ENCODE peak calls at places on chromosome 21, in six cellular contexts. One of them, this sample, is unnamed.

GRCh38 chr21:37005548-37006242 is 807 bp upstream of the RIPPLY3 start:
- DNase-seq in cardiac muscle cell: no peak
- DNase-seq in psoas muscle: no peak
- DNase-seq in GM20000: no peak
- DNase-seq in fibroblast of the aortic adventitia: no peak
- DNase-seq in GM12865: no peak
- DNase-seq in this sample: no peak

GRCh38 chr21:42247716-42248115 is 28.8 kb downstream of the ABCG1 start:
- DNase-seq in cardiac muscle cell: no peak
- DNase-seq in psoas muscle: no peak
- DNase-seq in GM20000: no peak
- DNase-seq in fibroblast of the aortic adventitia: no peak
- DNase-seq in GM12865: no peak
- DNase-seq in this sample: no peak

GRCh38 chr21:26007911-26008579 is 162.5 kb downstream of the APP start:
- DNase-seq in cardiac muscle cell: peak; percentile 32
- DNase-seq in psoas muscle: no peak
- DNase-seq in GM20000: no peak
- DNase-seq in fibroblast of the aortic adventitia: peak; percentile 41
- DNase-seq in GM12865: no peak
- DNase-seq in this sample: no peak

GRCh38 chr21:32256226-32256625 is 22.6 kb downstream of the MIS18A start:
- DNase-seq in cardiac muscle cell: no peak
- DNase-seq in psoas muscle: no peak
- DNase-seq in GM20000: no peak
- DNase-seq in fibroblast of the aortic adventitia: no peak
- DNase-seq in GM12865: no peak
- DNase-seq in this sample: no peak

GRCh38 chr21:41648591-41649031 is 118.2 kb downstream of the RIPK4 start:
- DNase-seq in cardiac muscle cell: peak; percentile 83
- DNase-seq in psoas muscle: no peak
- DNase-seq in GM20000: no peak
- DNase-seq in fibroblast of the aortic adventitia: peak; percentile 92
- DNase-seq in GM12865: peak; percentile 52
- DNase-seq in this sample: no peak

GRCh38 chr21:15362458-15362857 is 297.7 kb upstream of the NRIP1 start:
- DNase-seq in cardiac muscle cell: no peak
- DNase-seq in psoas muscle: no peak
- DNase-seq in GM20000: no peak
- DNase-seq in fibroblast of the aortic adventitia: no peak
- DNase-seq in GM12865: no peak
- DNase-seq in this sample: no peak

GRCh38 chr21:43208561-43209332 is 39.9 kb downstream of the CRYAA start:
- DNase-seq in cardiac muscle cell: no peak
- DNase-seq in psoas muscle: no peak
- DNase-seq in GM20000: no peak
- DNase-seq in fibroblast of the aortic adventitia: no peak
- DNase-seq in GM12865: no peak
- DNase-seq in this sample: no peak

GRCh38 chr21:27569831-27570230 is 602.9 kb upstream of the ADAMTS5 start:
- DNase-seq in cardiac muscle cell: no peak
- DNase-seq in psoas muscle: no peak
- DNase-seq in GM20000: no peak
- DNase-seq in fibroblast of the aortic adventitia: no peak
- DNase-seq in GM12865: no peak
- DNase-seq in this sample: no peak

GRCh38 chr21:23016617-23017016 is 2018.4 kb downstream of the NCAM2 start:
- DNase-seq in cardiac muscle cell: no peak
- DNase-seq in psoas muscle: no peak
- DNase-seq in GM20000: no peak
- DNase-seq in fibroblast of the aortic adventitia: no peak
- DNase-seq in GM12865: no peak
- DNase-seq in this sample: no peak
- TF ChIP-seq CTCF in cardiac muscle cell: no peak
- TF ChIP-seq CTCF in psoas muscle: no peak
- TF ChIP-seq CTCF in GM20000: no peak
- TF ChIP-seq CTCF in fibroblast of the aortic adventitia: no peak
- TF ChIP-seq CTCF in GM12865: no peak
- TF ChIP-seq CTCF in this sample: no peak

DNA sequence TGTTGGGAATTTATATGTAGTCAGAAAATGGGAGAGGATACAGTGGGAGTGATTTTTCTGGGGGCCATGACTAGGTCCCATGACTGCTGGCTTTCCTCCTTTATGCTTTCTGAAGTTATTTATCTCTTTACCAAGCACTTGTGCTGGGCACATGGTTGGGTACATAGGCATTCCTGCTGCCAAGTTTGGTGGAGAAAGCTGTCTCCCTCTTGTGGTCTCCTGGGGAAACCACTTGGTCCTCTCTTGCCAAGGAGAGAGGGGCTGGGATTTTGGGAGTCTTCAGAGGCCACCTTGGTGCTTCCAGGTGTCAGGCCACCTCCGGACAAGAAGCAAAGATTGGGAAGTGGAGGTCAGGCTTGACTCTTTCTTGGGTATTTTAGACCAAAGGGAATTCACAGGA is 120.2 kb upstream of the KCNE2 start:
- DNase-seq in cardiac muscle cell: peak; percentile 45
- DNase-seq in psoas muscle: no peak
- DNase-seq in GM20000: no peak
- DNase-seq in fibroblast of the aortic adventitia: peak; percentile 9
- DNase-seq in GM12865: peak; percentile 53
- DNase-seq in this sample: no peak
- TF ChIP-seq CTCF in cardiac muscle cell: peak; percentile 61
- TF ChIP-seq CTCF in psoas muscle: no peak
- TF ChIP-seq CTCF in GM20000: peak; percentile 42
- TF ChIP-seq CTCF in fibroblast of the aortic adventitia: peak; percentile 49
- TF ChIP-seq CTCF in GM12865: peak; percentile 39
- TF ChIP-seq CTCF in this sample: peak; percentile 63

GRCh38 chr21:45013271-45013841 is 61.0 kb upstream of the ADARB1 start:
- DNase-seq in cardiac muscle cell: no peak
- DNase-seq in psoas muscle: peak; percentile 12
- DNase-seq in GM20000: no peak
- DNase-seq in fibroblast of the aortic adventitia: no peak
- DNase-seq in GM12865: no peak
- DNase-seq in this sample: no peak

GRCh38 chr21:45011426-45011825 is 63.0 kb upstream of the ADARB1 start:
- DNase-seq in cardiac muscle cell: no peak
- DNase-seq in psoas muscle: peak; percentile 9
- DNase-seq in GM20000: no peak
- DNase-seq in fibroblast of the aortic adventitia: no peak
- DNase-seq in GM12865: no peak
- DNase-seq in this sample: no peak

GRCh38 chr21:45010860-45011259 is 63.5 kb upstream of the ADARB1 start:
- DNase-seq in cardiac muscle cell: no peak
- DNase-seq in psoas muscle: no peak
- DNase-seq in GM20000: no peak
- DNase-seq in fibroblast of the aortic adventitia: no peak
- DNase-seq in GM12865: no peak
- DNase-seq in this sample: no peak

GRCh38 chr21:45012661-45013270 is 61.6 kb upstream of the ADARB1 start:
- DNase-seq in cardiac muscle cell: no peak
- DNase-seq in psoas muscle: peak; percentile 27
- DNase-seq in GM20000: no peak
- DNase-seq in fibroblast of the aortic adventitia: no peak
- DNase-seq in GM12865: no peak
- DNase-seq in this sample: no peak

GRCh38 chr21:45011911-45012660 is 62.3 kb upstream of the ADARB1 start:
- DNase-seq in cardiac muscle cell: peak; percentile 89
- DNase-seq in psoas muscle: peak; percentile 62
- DNase-seq in GM20000: no peak
- DNase-seq in fibroblast of the aortic adventitia: peak; percentile 82
- DNase-seq in GM12865: no peak
- DNase-seq in this sample: no peak
- TF ChIP-seq CTCF in cardiac muscle cell: peak; percentile 1
- TF ChIP-seq CTCF in psoas muscle: peak; percentile 4
- TF ChIP-seq CTCF in GM20000: no peak
- TF ChIP-seq CTCF in fibroblast of the aortic adventitia: peak; percentile 20
- TF ChIP-seq CTCF in GM12865: no peak
- TF ChIP-seq CTCF in this sample: no peak

DNA sequence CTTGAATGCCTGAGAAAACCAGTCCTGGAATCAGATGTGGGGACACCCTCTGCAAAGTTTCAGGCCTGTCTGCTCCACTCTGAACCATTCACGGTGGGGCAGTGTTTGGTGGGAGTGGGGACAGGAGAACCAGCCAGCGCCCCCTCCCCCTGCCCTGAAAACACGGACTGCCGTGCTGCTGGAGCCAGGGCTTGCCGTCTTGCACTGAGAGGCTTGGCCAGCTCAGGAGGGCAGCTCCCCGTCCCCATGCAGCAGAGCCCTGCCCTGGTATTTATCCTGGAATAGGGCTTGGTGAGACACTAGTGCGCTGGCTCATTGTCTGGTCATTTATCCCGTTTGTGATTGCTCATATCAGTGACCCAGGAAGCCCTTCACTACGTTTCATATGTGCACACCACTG is 3.9 kb downstream of the S100B start:
- DNase-seq in cardiac muscle cell: no peak
- DNase-seq in psoas muscle: no peak
- DNase-seq in GM20000: peak; percentile 5
- DNase-seq in fibroblast of the aortic adventitia: no peak
- DNase-seq in GM12865: no peak
- DNase-seq in this sample: no peak
- TF ChIP-seq CTCF in cardiac muscle cell: no peak
- TF ChIP-seq CTCF in psoas muscle: no peak
- TF ChIP-seq CTCF in GM20000: no peak
- TF ChIP-seq CTCF in fibroblast of the aortic adventitia: no peak
- TF ChIP-seq CTCF in GM12865: no peak
- TF ChIP-seq CTCF in this sample: no peak

DNA sequence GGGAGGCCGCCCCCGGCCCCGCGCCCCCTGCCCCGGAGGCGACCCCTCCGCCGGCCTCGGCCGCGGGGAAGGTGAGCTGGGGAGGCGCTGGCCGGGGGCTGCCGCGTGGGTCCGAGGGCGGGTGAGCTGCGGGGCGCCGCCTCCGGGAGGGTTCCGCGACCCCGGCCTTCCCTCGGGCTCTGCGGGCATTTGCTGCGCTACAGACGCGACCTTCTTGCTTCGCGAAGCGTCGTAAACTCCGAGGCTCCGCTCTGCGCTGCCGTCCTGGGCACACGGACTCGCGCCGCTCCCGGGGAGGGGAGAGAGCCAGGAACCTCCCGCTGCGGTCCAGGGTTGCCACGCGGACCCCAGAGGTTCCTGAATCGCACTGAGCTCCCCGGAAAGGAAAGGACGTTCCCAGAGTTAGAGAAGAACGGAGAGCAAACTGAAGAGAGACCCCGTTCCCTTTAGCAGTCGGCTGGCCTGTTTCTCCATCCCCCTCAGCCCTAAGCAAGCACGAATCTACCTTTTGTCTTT is 345 bp downstream of the SLX9 start:
- DNase-seq in cardiac muscle cell: no peak
- DNase-seq in psoas muscle: no peak
- DNase-seq in GM20000: no peak
- DNase-seq in fibroblast of the aortic adventitia: no peak
- DNase-seq in GM12865: no peak
- DNase-seq in this sample: no peak
- TF ChIP-seq CTCF in cardiac muscle cell: no peak
- TF ChIP-seq CTCF in psoas muscle: no peak
- TF ChIP-seq CTCF in GM20000: no peak
- TF ChIP-seq CTCF in fibroblast of the aortic adventitia: no peak
- TF ChIP-seq CTCF in GM12865: no peak
- TF ChIP-seq CTCF in this sample: no peak

DNA sequence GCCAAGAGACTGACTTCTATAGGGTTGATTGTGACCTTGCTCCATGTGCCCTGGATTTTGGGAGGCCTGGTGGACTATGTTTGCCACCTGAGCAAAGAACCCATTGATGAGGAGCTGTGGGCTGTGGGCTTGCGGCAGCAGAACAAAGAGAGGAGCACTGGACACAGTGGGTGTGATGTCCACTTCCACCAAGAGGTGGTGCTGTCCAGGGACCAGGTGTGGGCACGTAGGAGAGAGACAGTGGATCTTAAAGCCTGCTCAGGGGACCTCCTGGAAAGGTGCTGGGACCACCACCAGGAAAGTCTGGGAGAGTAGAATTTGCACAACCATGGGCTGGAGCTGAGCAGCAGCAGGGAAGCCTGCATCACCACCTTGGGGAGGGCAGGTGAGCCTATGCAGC is 106.7 kb upstream of the ETS2 start:
- DNase-seq in cardiac muscle cell: no peak
- DNase-seq in psoas muscle: no peak
- DNase-seq in GM20000: no peak
- DNase-seq in fibroblast of the aortic adventitia: no peak
- DNase-seq in GM12865: no peak
- DNase-seq in this sample: no peak
- TF ChIP-seq CTCF in cardiac muscle cell: peak; percentile 42
- TF ChIP-seq CTCF in psoas muscle: no peak
- TF ChIP-seq CTCF in GM20000: no peak
- TF ChIP-seq CTCF in fibroblast of the aortic adventitia: no peak
- TF ChIP-seq CTCF in GM12865: no peak
- TF ChIP-seq CTCF in this sample: peak; percentile 31